ENCODE peak calls at places on chromosomes 2 and 18, in four cellular contexts. A, N, G and X are unnamed samples.

GRCh38 chr2:17620280-17620679 is 79.8 kb downstream of the VSNL1 start:
- DNase-seq in A (no peak), N (peak; percentile 78), G (peak; percentile 91), X (no peak)

GRCh38 chr2:152525277-152525838 is 190.4 kb downstream of the FMNL2 start:
- DNase-seq in A (no peak), N (no peak), G (peak; percentile 94), X (no peak)

GRCh38 chr18:47724186-47724975 is 206.1 kb downstream of the SMAD2 start:
- DNase-seq in A (no peak), N (peak; percentile 80), G (no peak), X (no peak)

GRCh38 chr18:69538849-69539248 is 138.2 kb downstream of the DOK6 start:
- DNase-seq in A (no peak), N (no peak), G (no peak), X (no peak)

GRCh38 chr2:25132296-25132630 is 36.1 kb downstream of the POMC start:
- DNase-seq in A (no peak), N (no peak), G (no peak), X (no peak)

GRCh38 chr2:127581050-127581345 is 45.5 kb downstream of the MYO7B start:
- DNase-seq in A (peak; percentile 23), N (peak; percentile 72), G (no peak), X (no peak)

GRCh38 chr2:152467677-152468406 is 132.9 kb downstream of the FMNL2 start:
- DNase-seq in A (no peak), N (peak; percentile 40), G (no peak), X (no peak)

GRCh38 chr2:27071990-27072830 is 756 bp upstream of the OST4 start:
- DNase-seq in A (no peak), N (peak; percentile 90), G (no peak), X (no peak)

GRCh38 chr2:26243643-26244478 is 571 bp downstream of the HADHA start:
- DNase-seq in A (no peak), N (peak; percentile 83), G (peak; percentile 62), X (no peak)

GRCh38 chr2:127810156-127810636 is 775 bp downstream of the WDR33 start:
- DNase-seq in A (no peak), N (peak; percentile 63), G (peak; percentile 34), X (no peak)

DNA sequence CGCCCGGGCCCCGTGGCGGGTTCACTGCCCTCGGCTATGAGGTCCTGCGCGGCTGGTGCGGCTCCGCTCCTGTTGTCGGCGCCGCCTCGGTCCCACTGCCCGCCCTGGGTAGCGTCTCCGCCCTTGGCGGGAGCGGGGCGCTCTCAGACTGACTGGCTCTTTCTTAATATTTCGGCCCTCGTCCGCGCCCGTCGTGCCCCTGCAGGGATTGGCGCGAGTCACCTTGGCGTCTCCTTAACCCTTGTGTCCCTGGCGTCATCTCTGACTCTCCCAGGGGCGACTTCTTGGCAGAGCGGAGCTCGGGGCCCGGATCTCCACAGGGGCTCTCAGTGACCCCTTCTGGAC is 1.3 kb downstream of the PTMA start:
- DNase-seq in A (peak; percentile 71), N (peak; percentile 93), G (peak; percentile 36), X (no peak)
- TF ChIP-seq CTCF in A (no peak), N (no peak), G (no peak), X (no peak)

DNA sequence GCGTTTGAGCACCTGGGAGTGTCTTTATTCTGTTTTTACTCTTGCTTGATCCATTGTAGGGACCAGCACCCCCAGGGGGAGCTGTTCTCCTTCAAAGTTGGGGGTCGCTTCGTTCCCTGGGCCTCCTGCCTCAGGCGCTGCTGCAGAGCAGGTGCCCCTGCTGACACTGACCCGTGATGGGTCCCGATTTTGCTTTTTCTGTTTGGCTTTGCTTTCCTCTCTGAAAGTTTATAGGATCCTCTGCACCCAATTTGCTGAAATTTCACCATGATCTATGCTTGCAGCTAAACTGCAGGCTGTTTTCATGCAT is 22.9 kb upstream of the FAHD2A start:
- DNase-seq in A (no peak), N (peak; percentile 59), G (no peak), X (no peak)
- TF ChIP-seq CTCF in A (no peak), N (no peak), G (peak; percentile 17), X (no peak)

GRCh38 chr2:190943706-190944105 is 63.1 kb downstream of the GLS start:
- DNase-seq in A (no peak), N (no peak), G (no peak), X (no peak)

GRCh38 chr2:190947139-190947538 is 66.5 kb downstream of the GLS start:
- DNase-seq in A (no peak), N (no peak), G (no peak), X (no peak)

GRCh38 chr2:190948671-190949070 is 65.3 kb downstream of the STAT1 start:
- DNase-seq in A (no peak), N (no peak), G (peak; percentile 80), X (no peak)

GRCh38 chr2:190950566-190950991 is 63.4 kb downstream of the STAT1 start:
- DNase-seq in A (no peak), N (no peak), G (no peak), X (no peak)

DNA sequence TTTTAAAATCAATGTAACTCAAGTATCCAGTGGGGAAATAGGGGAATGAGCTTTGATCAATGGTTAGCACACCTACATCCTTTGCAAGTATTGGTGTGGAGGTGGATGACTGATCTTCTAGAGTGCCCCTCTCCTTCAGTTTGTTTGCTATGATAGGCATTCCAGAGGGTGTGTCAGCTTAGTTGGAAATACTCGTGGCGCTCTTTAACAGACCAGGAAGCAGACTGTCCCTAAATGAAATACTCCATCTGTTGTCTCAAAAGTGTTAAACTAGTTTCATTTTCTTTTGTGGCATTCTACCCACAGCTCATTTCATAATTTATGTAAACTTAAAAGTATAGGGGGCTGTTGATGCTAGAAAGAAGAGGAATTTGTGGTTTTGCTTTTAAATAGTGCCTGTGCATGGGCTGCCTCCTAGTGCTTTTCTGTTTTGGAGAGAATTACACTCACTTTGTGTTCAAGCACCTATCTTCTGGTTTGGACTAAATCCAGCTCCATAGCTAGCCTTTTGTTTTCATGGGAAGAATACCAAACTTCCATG is 66.2 kb downstream of the STAT1 start:
- DNase-seq in A (no peak), N (no peak), G (peak; percentile 61), X (no peak)
- TF ChIP-seq CTCF in A (peak; percentile 45), N (no peak), G (no peak), X (no peak)

DNA sequence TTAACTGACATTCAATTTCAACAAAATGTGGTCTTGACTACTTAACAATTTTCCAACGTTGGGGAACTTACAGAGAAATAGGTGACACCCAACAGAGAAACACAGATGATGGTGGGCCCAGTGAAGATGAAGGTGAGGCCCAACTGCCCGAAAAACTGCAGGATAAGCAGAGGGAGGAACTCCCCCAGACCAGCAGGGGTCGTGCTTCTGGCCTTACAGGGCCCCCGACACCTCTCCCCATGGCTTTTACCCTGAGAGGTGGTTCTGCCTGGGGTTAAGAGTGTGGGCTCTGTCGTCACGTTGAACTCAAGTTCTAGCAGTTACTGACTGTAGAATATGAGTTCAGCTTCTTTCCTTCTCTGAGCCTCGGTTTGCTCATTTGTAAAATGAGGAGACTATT is 119.5 kb upstream of the SMIM21 start:
- DNase-seq in A (no peak), N (no peak), G (no peak), X (no peak)
- TF ChIP-seq CTCF in A (no peak), N (no peak), G (no peak), X (no peak)

GRCh38 chr18:31679806-31680793 is 4.3 kb downstream of the B4GALT6 start:
- DNase-seq in A (no peak), N (no peak), G (peak; percentile 31), X (no peak)

GRCh38 chr18:31678425-31678824 is 6.0 kb downstream of the B4GALT6 start:
- DNase-seq in A (no peak), N (no peak), G (no peak), X (no peak)

GRCh38 chr18:31679133-31679731 is 5.1 kb downstream of the B4GALT6 start:
- DNase-seq in A (no peak), N (no peak), G (peak; percentile 85), X (no peak)

GRCh38 chr18:31683106-31683505 is 1.3 kb downstream of the B4GALT6 start:
- DNase-seq in A (no peak), N (no peak), G (no peak), X (no peak)

DNA sequence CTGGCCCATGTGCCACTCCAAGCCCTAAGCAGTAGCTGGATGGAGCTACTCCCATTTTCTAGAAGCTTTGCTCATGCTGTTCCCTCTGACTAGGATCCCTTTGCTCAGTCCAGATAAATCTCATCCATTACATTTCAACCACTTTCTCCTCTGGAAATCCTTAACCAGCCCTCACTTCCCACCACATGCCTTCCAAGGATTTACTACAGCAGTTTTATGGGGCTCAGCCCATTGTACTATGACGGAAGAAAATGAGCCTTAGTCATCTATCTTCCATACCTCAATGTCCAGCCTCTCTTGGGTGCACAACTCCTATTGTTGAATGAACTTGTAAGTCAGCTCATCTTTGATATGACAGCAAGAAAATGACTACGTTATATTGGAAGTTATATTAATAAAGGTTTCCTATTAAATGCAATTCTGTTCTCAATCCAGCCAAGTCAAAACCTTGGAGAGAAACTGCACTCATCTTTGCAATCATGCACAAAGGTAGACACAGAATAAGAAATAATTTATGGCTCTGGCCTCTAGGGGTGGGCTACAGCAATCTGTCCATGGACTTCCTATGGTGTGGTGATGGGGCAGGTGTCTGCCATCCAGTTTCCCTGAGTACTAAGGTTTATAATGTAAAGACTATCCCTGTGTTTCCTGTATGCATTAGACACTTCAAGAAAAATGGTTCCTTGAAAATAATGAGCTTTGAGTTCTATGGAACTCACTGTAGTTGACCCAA is 3.4 kb downstream of the B4GALT6 start:
- DNase-seq in A (no peak), N (no peak), G (peak; percentile 13), X (no peak)
- TF ChIP-seq CTCF in A (no peak), N (no peak), G (peak; percentile 36), X (no peak)

GRCh38 chr2:199740111-199740428 is 110.9 kb downstream of the FTCDNL1 start:
- DNase-seq in A (no peak), N (no peak), G (no peak), X (no peak)
- TF ChIP-seq CTCF in A (peak; percentile 42), N (no peak), G (no peak), X (no peak)

DNA sequence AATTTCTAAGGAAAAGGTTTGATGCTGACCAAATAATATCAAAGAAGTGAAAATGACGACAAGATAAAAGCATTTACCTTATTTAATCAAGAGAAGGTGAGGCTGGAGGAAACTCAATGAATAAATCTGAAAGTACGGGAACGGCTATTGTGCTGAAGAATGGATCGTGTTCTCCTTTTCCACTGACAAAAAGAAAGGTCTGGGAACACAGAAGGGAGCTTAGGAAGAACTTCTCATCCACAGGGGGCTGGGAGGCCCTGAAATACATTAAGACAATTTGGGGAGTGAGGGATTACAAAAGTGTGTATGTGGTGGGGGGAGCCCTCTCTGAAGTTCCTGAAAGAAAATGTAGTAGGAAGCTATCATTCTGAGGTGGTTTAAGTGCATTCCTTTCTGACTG is 582.3 kb downstream of the SLC4A3 start:
- DNase-seq in A (no peak), N (no peak), G (no peak), X (no peak)
- TF ChIP-seq CTCF in A (no peak), N (no peak), G (no peak), X (no peak)

GRCh38 chr2:44897406-44897805 is 44.1 kb upstream of the SIX3 start:
- DNase-seq in A (no peak), N (no peak), G (no peak), X (no peak)
- TF ChIP-seq CTCF in A (no peak), N (no peak), G (peak; percentile 5), X (no peak)

DNA sequence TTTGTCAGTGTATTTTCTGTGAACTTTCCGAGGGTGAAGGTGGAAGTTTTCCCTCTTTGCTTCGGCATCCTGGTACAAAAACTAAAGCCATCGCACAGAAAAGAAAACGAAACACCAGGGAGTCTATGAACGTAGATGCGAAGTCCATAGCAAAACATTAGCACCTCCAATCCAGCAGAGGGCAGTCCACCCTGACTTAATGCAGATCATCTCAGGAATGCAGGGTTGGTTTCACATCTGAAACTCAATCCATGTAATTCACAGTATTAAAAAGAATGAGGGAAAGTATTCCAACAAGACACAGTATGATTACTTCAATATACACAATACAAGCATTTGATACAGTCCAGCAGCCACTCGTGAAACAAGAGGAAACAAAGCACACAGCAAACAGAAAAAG is 70.8 kb downstream of the RTP5 start:
- DNase-seq in A (no peak), N (peak; percentile 36), G (no peak), X (no peak)
- TF ChIP-seq CTCF in A (no peak), N (no peak), G (peak; percentile 13), X (no peak)

GRCh38 chr2:134918518-134919359 is at the start of gene CCNT2:
- DNase-seq in A (peak; percentile 100), N (peak; percentile 100), G (peak; percentile 99), X (peak; percentile 82)
- TF ChIP-seq CTCF in A (no peak), N (no peak), G (no peak), X (no peak)